ENCODE peak calls at places on chromosomes 2 and 18, in four cellular contexts. Q is K562, Z is HCT116, K is HepG2. H is an unnamed sample.

GRCh38 chr2:170779304-170779703 is 9.1 kb downstream of the ERICH2 start:
- DNase-seq in Q (no peak), K (no peak), Z (no peak), H (no peak)

GRCh38 chr18:50917021-50917420 is 38.1 kb downstream of the ME2 start:
- DNase-seq in K (no peak), Q (no peak), Z (no peak), H (no peak)

GRCh38 chr2:120293123-120293990 is 40.7 kb downstream of the RALB start:
- DNase-seq in Z (no peak), K (no peak), Q (no peak), H (no peak)

GRCh38 chr2:180992994-180993393 is 12.6 kb downstream of the UBE2E3 start:
- DNase-seq in Q (no peak), Z (no peak), K (no peak), H (no peak)

GRCh38 chr2:181411105-181411849 is 45.9 kb upstream of the ITGA4 start:
- DNase-seq in Q (no peak), Z (no peak), K (no peak), H (no peak)

GRCh38 chr18:39414009-39414700 is 1848.6 kb upstream of the CELF4 start:
- DNase-seq in K (no peak), Q (no peak), Z (peak; percentile 41), H (peak; percentile 61)

GRCh38 chr18:52536039-52536438 is 196.0 kb downstream of the DCC start:
- DNase-seq in K (no peak), Q (no peak), Z (no peak), H (no peak)

GRCh38 chr2:48332286-48332685 is 197.7 kb upstream of the STON1 start:
- DNase-seq in Z (no peak), K (no peak), Q (peak; percentile 15), H (no peak)

GRCh38 chr2:240689975-240690374 is 1.7 kb upstream of the AQP12A start:
- DNase-seq in Q (no peak), Z (no peak), K (no peak), H (no peak)

GRCh38 chr2:223247136-223247535 is 195.1 kb downstream of the KCNE4 start:
- DNase-seq in Q (peak; percentile 10), K (peak; percentile 28), Z (peak; percentile 28), H (no peak)

GRCh38 chr2:1744446-1745170 is at the start of gene PXDN:
- DNase-seq in K (no peak), Q (no peak), Z (no peak), H (no peak)

GRCh38 chr2:43041661-43042360 is 184.6 kb downstream of the ZFP36L2 start:
- DNase-seq in K (peak; percentile 46), Q (peak; percentile 77), Z (no peak), H (no peak)

GRCh38 chr2:40352321-40353099 is 99.4 kb downstream of the SLC8A1 start:
- DNase-seq in K (no peak), Q (no peak), Z (no peak), H (no peak)

GRCh38 chr2:67159929-67160328 is 237.2 kb upstream of the ETAA1 start:
- DNase-seq in Z (no peak), K (no peak), Q (no peak), H (no peak)

GRCh38 chr2:25362564-25363145 is 20.9 kb upstream of the DNMT3A start:
- DNase-seq in Q (no peak), Z (no peak), K (no peak), H (no peak)

GRCh38 chr2:150472122-150472899 is 15.2 kb downstream of the RND3 start:
- DNase-seq in Z (no peak), K (no peak), Q (no peak), H (no peak)

GRCh38 chr2:149339324-149339723 is 8.9 kb downstream of the LYPD6 start:
- DNase-seq in K (no peak), Q (no peak), Z (no peak), H (no peak)

GRCh38 chr2:230042195-230042594 is 26.5 kb downstream of the SLC16A14 start:
- DNase-seq in Q (no peak), Z (no peak), K (no peak), H (no peak)

GRCh38 chr2:168717790-168718502 is 84.5 kb upstream of the NOSTRIN start:
- DNase-seq in K (no peak), Q (no peak), Z (no peak), H (no peak)

GRCh38 chr2:151766421-151767153 is 32.3 kb upstream of the NEB start:
- DNase-seq in Z (no peak), Q (peak; percentile 32), K (no peak), H (no peak)

GRCh38 chr18:35029770-35030169 is 11.4 kb upstream of the MAPRE2 start:
- DNase-seq in Z (no peak), K (no peak), Q (no peak), H (no peak)

GRCh38 chr18:26655614-26656400 is 107.5 kb upstream of the KCTD1 start:
- DNase-seq in Z (no peak), K (no peak), Q (no peak), H (no peak)

GRCh38 chr2:224221455-224221913 is 180.4 kb downstream of the FAM124B start:
- DNase-seq in Q (no peak), Z (no peak), K (no peak), H (no peak)

GRCh38 chr2:101150306-101151140 is 659 bp downstream of the TBC1D8 start:
- DNase-seq in Z (no peak), Q (peak; percentile 48), K (no peak), H (no peak)

GRCh38 chr2:4354678-4355077 is 651.3 kb downstream of the DCDC2C start:
- DNase-seq in K (peak; percentile 28), Q (peak; percentile 15), Z (no peak), H (no peak)

GRCh38 chr2:15920696-15921095 is 19.7 kb upstream of the MYCN start:
- DNase-seq in K (no peak), Z (no peak), Q (no peak), H (no peak)

DNA sequence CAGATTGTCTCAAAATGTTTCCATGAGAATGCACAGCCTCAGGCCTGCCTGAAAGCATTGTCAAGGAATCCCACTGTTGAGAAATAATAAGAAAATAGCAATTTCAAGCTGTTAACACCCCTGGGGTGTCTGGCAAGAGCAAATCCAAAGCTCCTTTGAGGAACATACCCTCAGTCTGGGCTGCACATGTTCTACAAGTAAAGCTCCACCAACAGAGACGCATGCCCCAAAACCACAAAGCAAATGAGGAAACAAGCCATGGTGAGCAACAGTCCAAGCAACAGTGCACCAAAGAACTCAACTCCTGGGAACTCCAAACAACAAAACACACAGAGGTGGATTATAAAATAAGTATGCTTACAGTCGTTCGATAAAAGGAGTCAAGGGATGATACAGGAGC is 40.3 kb downstream of the CYP27C1 start:
- DNase-seq in K (no peak), Z (no peak), Q (no peak), H (no peak)
- TF ChIP-seq TCF7L2 in K (no peak), Z (no peak), Q (no peak), H (no peak)

DNA sequence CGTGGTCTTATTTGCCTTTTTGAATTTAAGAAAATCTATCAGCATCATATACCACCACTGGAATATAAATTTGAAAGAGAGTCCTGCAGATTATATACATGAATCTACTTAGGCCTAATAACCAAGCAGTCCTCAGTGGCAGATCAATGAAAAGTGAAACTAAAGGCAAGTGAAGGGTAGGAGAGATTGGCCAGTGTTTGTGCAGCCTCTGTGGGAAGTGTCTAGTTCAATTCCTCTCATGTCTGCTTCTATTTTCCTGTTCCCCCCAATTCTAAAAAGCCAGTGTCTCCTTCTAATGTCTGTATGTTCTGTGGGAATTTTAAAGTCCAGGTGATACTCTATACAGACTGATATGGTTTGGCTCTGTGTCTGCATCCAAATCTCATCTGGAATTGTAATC is 61.9 kb downstream of the FN1 start:
- DNase-seq in Z (no peak), K (no peak), Q (no peak), H (no peak)
- H3K27ac ChIP-seq in Z (no peak overlapping the region), K (peak overlapping the region; percentile 4), Q (no peak overlapping the region), H (no peak overlapping the region)

GRCh38 chr2:98928242-98928641 is 7.8 kb downstream of the CRACDL start:
- DNase-seq in Q (no peak), Z (no peak), K (no peak), H (no peak)

GRCh38 chr2:98927059-98927458 is 9.0 kb downstream of the CRACDL start:
- DNase-seq in K (no peak), Z (no peak), Q (no peak), H (no peak)

GRCh38 chr2:98924038-98924437 is 12.0 kb downstream of the CRACDL start:
- DNase-seq in Q (no peak), Z (no peak), K (no peak), H (no peak)

GRCh38 chr2:98924910-98925309 is 11.1 kb downstream of the CRACDL start:
- DNase-seq in K (no peak), Z (no peak), Q (no peak), H (no peak)

DNA sequence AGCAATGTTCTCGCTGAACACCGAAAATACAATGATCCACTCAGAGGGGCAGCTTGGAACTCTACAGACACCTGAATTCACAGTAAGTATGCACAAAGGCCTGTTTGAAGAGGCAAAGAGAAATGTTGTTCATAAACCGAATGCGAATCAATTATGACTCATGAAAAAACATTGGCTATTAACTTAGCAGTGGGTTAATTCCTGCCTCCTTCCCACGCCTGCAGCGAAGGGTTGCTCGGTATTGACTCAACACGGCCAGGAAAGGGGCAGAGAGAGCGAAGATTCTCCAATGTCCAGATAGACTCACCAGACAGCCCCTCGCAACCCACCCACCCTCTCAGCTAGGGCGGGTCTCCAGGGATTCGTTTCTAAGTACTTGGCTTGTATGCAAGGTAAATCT is 9.4 kb downstream of the CRACDL start:
- DNase-seq in Z (no peak), Q (no peak), K (no peak), H (no peak)
- TF ChIP-seq TCF7L2 in Z (no peak), Q (no peak), K (no peak), H (no peak)

GRCh38 chr2:9565436-9566153 is 10.0 kb upstream of the ADAM17 start:
- DNase-seq in K (no peak), Z (peak; percentile 80), Q (no peak), H (peak; percentile 92)
- H3K27ac ChIP-seq in K (no peak overlapping the region), Z (peak overlapping the region; percentile 91), Q (no peak overlapping the region), H (peak overlapping the region; percentile 90)